ENCODE peak calls at places on chromosomes 5 and 9, in ten cellular contexts. H is neural crest cell, B is fibroblast of mammary gland, D is WERI-Rb-1, F is cardiac fibroblast, G is adrenal gland, A is prostate gland, W is cardiac muscle cell, L is stomach, R is left ventricle myocardium inferior. I is an unnamed sample.

GRCh38 chr9:109812818-109813281 is 32.9 kb downstream of the PALM2AKAP2 start:
- DNase-seq in A (no peak), L (no peak), B (no peak), F (no peak), R (no peak), W (no peak), H (no peak), G (no peak), D (no peak), I (no peak)

GRCh38 chr9:3746296-3747275 is 220.8 kb upstream of the RFX3 start:
- DNase-seq in H (no peak), D (no peak), L (no peak), R (no peak), F (peak), B (peak), G (no peak), W (peak), A (no peak), I (no peak)

GRCh38 chr5:136212252-136212721 is 19.3 kb upstream of the SMIM32 start:
- DNase-seq in F (peak), W (peak), D (peak), H (peak), G (peak), A (peak), L (peak), R (peak), B (peak), I (no peak)

GRCh38 chr9:107491081-107492053 is 1.8 kb upstream of the KLF4 start:
- DNase-seq in W (peak), F (no peak), L (peak), G (peak), B (peak), H (no peak), R (peak), D (no peak), A (peak), I (no peak)

GRCh38 chr9:84862786-84863185 is 193.3 kb downstream of the NTRK2 start:
- DNase-seq in W (peak), L (no peak), A (no peak), F (peak), R (peak), D (no peak), H (no peak), B (peak), G (no peak), I (no peak)

GRCh38 chr9:6926436-6926835 is 168.7 kb downstream of the KDM4C start:
- DNase-seq in B (no peak), F (no peak), A (no peak), H (no peak), R (no peak), D (no peak), W (no peak), L (no peak), G (no peak), I (no peak)

GRCh38 chr9:127562841-127563523 is 49.1 kb upstream of the STXBP1 start:
- DNase-seq in R (no peak), L (no peak), D (no peak), W (peak), F (peak), H (no peak), B (peak), A (no peak), G (no peak), I (no peak)

GRCh38 chr5:6261668-6262067 is 116.7 kb downstream of the MED10 start:
- DNase-seq in R (no peak), L (no peak), G (peak), D (no peak), A (peak), W (no peak), B (no peak), H (no peak), F (no peak), I (no peak)

GRCh38 chr5:9348296-9348996 is 197.4 kb downstream of the SEMA5A start:
- DNase-seq in F (peak), A (no peak), W (peak), H (no peak), G (peak), L (no peak), R (no peak), D (no peak), B (peak), I (no peak)

GRCh38 chr9:82540175-82540574 is 522.8 kb downstream of the RASEF start:
- DNase-seq in R (no peak), H (no peak), D (no peak), L (no peak), A (no peak), F (no peak), B (no peak), W (no peak), G (no peak), I (no peak)

GRCh38 chr9:93295031-93295430 is 111.1 kb downstream of the WNK2 start:
- DNase-seq in G (no peak), R (no peak), A (no peak), B (peak), L (no peak), D (no peak), H (no peak), W (peak), F (no peak), I (no peak)

GRCh38 chr9:87603854-87604490 is 106.3 kb downstream of the DAPK1 start:
- DNase-seq in H (no peak), D (no peak), R (no peak), F (no peak), B (no peak), L (no peak), A (no peak), W (no peak), G (no peak), I (no peak)

GRCh38 chr5:83337453-83338035 is 134.0 kb upstream of the VCAN start:
- DNase-seq in F (peak), D (no peak), R (no peak), G (no peak), L (no peak), A (no peak), B (no peak), W (peak), H (no peak), I (no peak)

GRCh38 chr9:93955356-93956182 is 414 bp upstream of the BARX1 start:
- DNase-seq in B (no peak), H (no peak), G (no peak), F (no peak), R (no peak), D (peak), A (no peak), W (no peak), L (no peak), I (no peak)

GRCh38 chr5:159156839-159157238 is 52.5 kb downstream of the RNF145 start:
- DNase-seq in G (peak), L (no peak), A (peak), R (no peak), F (peak), W (peak), B (peak), H (peak), D (peak), I (no peak)

GRCh38 chr9:123150708-123151503 is 117.4 kb downstream of the GPR21 start:
- DNase-seq in H (no peak), D (no peak), A (no peak), L (no peak), W (peak), R (no peak), G (no peak), F (peak), B (peak), I (no peak)

GRCh38 chr9:16591092-16591491 is 279.4 kb downstream of the BNC2 start:
- DNase-seq in L (no peak), B (no peak), G (no peak), H (no peak), F (no peak), A (no peak), W (no peak), D (no peak), R (no peak), I (no peak)

GRCh38 chr9:135930446-135931345 is 23.4 kb upstream of the CAMSAP1 start:
- DNase-seq in F (no peak), R (no peak), G (no peak), L (no peak), H (no peak), D (no peak), A (no peak), W (no peak), B (no peak), I (no peak)

GRCh38 chr9:98404157-98404695 is 148.8 kb upstream of the TBC1D2 start:
- DNase-seq in F (no peak), W (no peak), L (no peak), B (no peak), R (no peak), D (no peak), A (no peak), G (no peak), H (no peak), I (no peak)

GRCh38 chr5:133219296-133219695 is 167.5 kb downstream of the HSPA4 start:
- DNase-seq in L (no peak), H (no peak), A (no peak), B (no peak), G (no peak), D (no peak), R (no peak), F (no peak), W (no peak), I (no peak)

GRCh38 chr9:121718063-121718462 is 66.6 kb downstream of the DAB2IP start:
- DNase-seq in D (no peak), A (no peak), W (peak), H (no peak), G (peak), B (peak), L (no peak), F (no peak), R (peak), I (no peak)

GRCh38 chr5:142717582-142718215 is 31.8 kb upstream of the FGF1 start:
- DNase-seq in F (peak), G (peak), D (peak), B (peak), R (no peak), W (peak), H (no peak), A (peak), L (no peak), I (no peak)

GRCh38 chr9:137406876-137407589 is 15.9 kb downstream of the EXD3 start:
- DNase-seq in L (peak), W (peak), D (peak), R (peak), A (peak), F (peak), G (peak), H (peak), B (peak), I (no peak)

GRCh38 chr9:98538626-98539031 is 170.1 kb downstream of the GABBR2 start:
- DNase-seq in W (peak), F (no peak), A (no peak), G (no peak), L (no peak), B (no peak), H (no peak), R (no peak), D (no peak), I (no peak)

GRCh38 chr5:91212336-91213092 is 170.6 kb downstream of the ARRDC3 start:
- DNase-seq in H (no peak), L (no peak), G (no peak), W (peak), F (peak), R (no peak), A (no peak), D (no peak), B (peak), I (no peak)

GRCh38 chr5:113003763-113004162 is 27.2 kb downstream of the DCP2 start:
- DNase-seq in R (no peak), G (no peak), F (no peak), L (no peak), A (no peak), D (no peak), B (no peak), W (no peak), H (no peak), I (no peak)

GRCh38 chr5:145350501-145350900 is 484.6 kb downstream of the PRELID2 start:
- DNase-seq in R (no peak), F (peak), G (no peak), W (peak), H (no peak), B (peak), A (no peak), D (no peak), L (no peak), I (no peak)

GRCh38 chr5:60366489-60366888 is 333.5 kb downstream of the DEPDC1B start:
- DNase-seq in W (no peak), B (peak), A (no peak), L (no peak), F (no peak), D (no peak), H (no peak), G (no peak), R (no peak), I (no peak)

GRCh38 chr5:1789838-1790462 is 9.7 kb downstream of the MRPL36 start:
- DNase-seq in L (no peak), A (no peak), H (no peak), G (no peak), D (no peak), F (peak), B (peak), W (peak), R (no peak), I (no peak)

GRCh38 chr5:72063219-72063819 is 44.0 kb upstream of the MAP1B start:
- DNase-seq in G (no peak), R (no peak), H (peak), F (peak), B (peak), W (peak), D (no peak), A (no peak), L (no peak), I (no peak)

GRCh38 chr5:101482931-101483330 is 579.8 kb upstream of the ST8SIA4 start:
- DNase-seq in W (no peak), R (no peak), H (no peak), G (no peak), F (no peak), A (no peak), L (no peak), B (peak), D (no peak), I (no peak)

GRCh38 chr9:105146677-105147076 is 97.8 kb upstream of the SLC44A1 start:
- DNase-seq in G (peak), H (no peak), D (no peak), R (no peak), A (no peak), W (no peak), B (no peak), F (no peak), L (no peak), I (no peak)

GRCh38 chr5:158013939-158014338 is 155.0 kb upstream of the CLINT1 start:
- DNase-seq in B (peak), W (peak), G (peak), A (no peak), H (no peak), D (peak), L (no peak), R (no peak), F (peak), I (no peak)
- TF ChIP-seq CTCF in B (peak), W (peak), G (peak), A (no peak), H (peak), D (peak), L (no peak), R (peak), F (peak), I (peak)

GRCh38 chr9:99820330-99821186 is 1.1 kb upstream of the NR4A3 start:
- DNase-seq in H (no peak), R (peak), D (no peak), F (peak), B (peak), A (peak), L (peak), W (peak), G (peak), I (no peak)

GRCh38 chr9:99823392-99824377 is 2.0 kb downstream of the NR4A3 start:
- DNase-seq in D (peak), A (peak), G (peak), R (peak), L (peak), B (peak), W (peak), F (peak), H (peak), I (no peak)

GRCh38 chr9:99822596-99823391 is 1.1 kb downstream of the NR4A3 start:
- DNase-seq in A (peak), F (peak), R (peak), G (peak), B (peak), D (peak), H (peak), W (peak), L (peak), I (no peak)

GRCh38 chr9:99821187-99822095 is at the start of gene NR4A3:
- DNase-seq in F (peak), R (peak), A (peak), W (peak), G (peak), B (peak), D (peak), H (peak), L (peak), I (peak)

GRCh38 chr9:99822096-99822595 is 461 bp downstream of the NR4A3 start:
- DNase-seq in A (peak), W (no peak), G (no peak), L (no peak), D (no peak), B (no peak), R (no peak), F (peak), H (no peak), I (no peak)
- TF ChIP-seq CTCF in A (no peak), W (no peak), G (no peak), L (no peak), D (no peak), B (no peak), R (no peak), F (no peak), H (no peak), I (no peak)

GRCh38 chr9:36487482-36488321 is 85.0 kb upstream of the MELK start:
- DNase-seq in F (peak), W (peak), H (peak), B (peak), A (peak), D (peak), R (peak), G (peak), L (peak), I (peak)
- TF ChIP-seq CTCF in F (no peak), W (no peak), H (no peak), B (no peak), A (no peak), D (no peak), R (peak), G (peak), L (no peak), I (peak)

DNA sequence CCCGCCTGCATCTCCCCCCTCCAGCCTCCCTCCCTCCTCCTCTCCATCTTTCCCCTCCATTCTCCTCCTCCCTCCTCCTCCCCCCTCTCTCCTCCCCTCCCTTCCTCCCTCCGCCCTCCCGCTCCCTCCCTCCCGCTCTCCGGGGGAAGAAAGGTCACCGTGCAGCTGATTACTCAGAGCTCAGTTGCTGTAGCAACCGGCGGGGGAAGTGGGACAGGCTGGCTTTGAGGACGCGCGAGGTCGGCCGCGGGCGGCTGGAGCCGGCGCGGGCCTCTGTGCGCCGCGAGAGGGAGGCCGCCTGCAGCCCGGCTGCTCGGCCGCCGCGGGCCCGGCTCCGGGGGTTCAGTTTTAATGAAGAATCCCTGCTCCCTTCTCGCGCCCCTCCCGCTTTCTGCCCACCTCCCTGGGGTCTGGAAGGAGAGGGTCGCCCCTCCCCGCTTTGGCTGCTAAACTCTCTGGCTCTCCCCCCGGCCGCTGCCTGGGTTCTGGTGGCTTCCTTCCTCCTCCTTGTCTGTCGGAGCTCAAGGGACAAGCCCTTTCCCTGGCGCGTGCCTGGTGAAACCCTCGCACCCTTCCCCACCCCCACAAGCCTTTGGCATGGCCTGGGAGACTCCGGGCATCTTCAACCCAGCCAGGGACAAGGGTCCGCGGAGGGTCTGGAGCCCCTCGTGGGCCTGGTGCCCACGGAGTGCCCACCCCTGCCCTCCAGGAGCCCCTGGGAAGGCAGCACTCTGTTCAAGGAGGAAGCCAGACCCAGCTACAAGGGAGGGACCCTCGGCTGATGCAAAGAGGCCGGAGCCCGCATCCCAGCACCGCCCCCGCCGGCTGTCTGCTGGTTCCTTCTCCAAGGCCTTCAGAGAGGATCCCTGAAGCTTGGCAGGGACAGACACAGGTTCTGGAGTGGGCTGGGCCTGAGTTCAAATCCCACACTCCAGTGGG is 160.3 kb downstream of the C9orf50 start:
- DNase-seq in R (peak), A (peak), H (peak), G (peak), W (peak), D (peak), F (peak), L (peak), B (peak), I (peak)
- TF ChIP-seq CTCF in R (peak), A (no peak), H (no peak), G (peak), W (peak), D (peak), F (peak), L (no peak), B (no peak), I (peak)

GRCh38 chr5:117590944-117591343 is 1016.3 kb upstream of the SEMA6A start:
- DNase-seq in F (peak), G (no peak), A (no peak), D (peak), H (no peak), B (no peak), L (no peak), W (peak), R (no peak), I (no peak)
- TF ChIP-seq CTCF in F (peak), G (peak), A (no peak), D (peak), H (peak), B (peak), L (no peak), W (peak), R (peak), I (peak)

DNA sequence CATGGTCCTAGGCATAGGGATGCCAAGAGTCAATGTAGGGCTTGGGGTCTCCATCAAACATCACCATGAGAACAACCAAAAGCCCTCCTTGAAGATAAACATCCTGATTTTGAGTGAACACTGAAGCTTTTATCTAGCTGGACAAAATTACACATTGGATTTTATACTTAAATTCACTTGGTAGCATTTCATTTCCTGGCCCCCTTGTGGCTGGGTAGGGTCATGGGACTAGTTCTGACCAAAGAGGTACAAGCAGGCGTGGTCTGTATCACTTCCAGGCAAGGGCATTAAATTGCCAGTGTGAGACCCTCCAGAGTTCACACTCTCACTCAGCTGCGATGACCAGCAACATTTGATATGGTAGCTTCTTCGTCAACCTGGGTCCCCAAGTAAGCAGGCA is 320.3 kb downstream of the ACTL7B start:
- DNase-seq in R (no peak), L (no peak), G (no peak), A (no peak), H (peak), W (no peak), F (peak), D (peak), B (peak), I (no peak)
- TF ChIP-seq CTCF in R (peak), L (peak), G (peak), A (no peak), H (peak), W (peak), F (peak), D (peak), B (peak), I (peak)

GRCh38 chr9:37293664-37294524 is 128.6 kb upstream of the GRHPR start:
- DNase-seq in F (peak), R (no peak), A (no peak), H (no peak), B (peak), W (peak), D (no peak), L (no peak), G (no peak), I (no peak)

GRCh38 chr9:37297592-37297991 is 124.9 kb upstream of the GRHPR start:
- DNase-seq in F (no peak), D (no peak), R (no peak), W (no peak), G (no peak), A (no peak), H (no peak), L (no peak), B (no peak), I (no peak)

GRCh38 chr9:37292896-37293295 is 129.6 kb upstream of the GRHPR start:
- DNase-seq in A (no peak), F (no peak), B (no peak), D (no peak), W (no peak), H (no peak), G (no peak), L (no peak), R (no peak), I (no peak)

GRCh38 chr9:37295178-37295577 is 127.3 kb upstream of the GRHPR start:
- DNase-seq in G (no peak), R (no peak), W (no peak), F (no peak), L (no peak), H (no peak), A (no peak), B (no peak), D (no peak), I (no peak)

GRCh38 chr9:37295796-37296195 is 126.7 kb upstream of the GRHPR start:
- DNase-seq in H (no peak), B (no peak), W (no peak), R (no peak), F (no peak), A (no peak), L (no peak), G (no peak), D (no peak), I (no peak)
- TF ChIP-seq CTCF in H (peak), B (peak), W (peak), R (no peak), F (peak), A (no peak), L (no peak), G (no peak), D (no peak), I (no peak)

GRCh38 chr5:127602481-127602880 is 46.4 kb upstream of the CTXN3 start:
- DNase-seq in W (no peak), B (no peak), D (no peak), R (no peak), L (no peak), F (no peak), A (no peak), H (no peak), G (no peak), I (no peak)
- TF ChIP-seq CTCF in W (no peak), B (no peak), D (no peak), R (no peak), L (no peak), F (no peak), A (no peak), H (no peak), G (no peak), I (no peak)

GRCh38 chr5:95842955-95843544 is 20.5 kb upstream of the GLRX start:
- DNase-seq in D (peak), G (peak), H (no peak), F (peak), L (peak), B (peak), A (no peak), W (peak), R (peak), I (peak)
- TF ChIP-seq CTCF in D (peak), G (peak), H (no peak), F (peak), L (no peak), B (no peak), A (no peak), W (peak), R (peak), I (no peak)